ENCODE peak calls at places on chromosomes 4 and X, in five cellular contexts. O is CD8-positive, alpha-beta memory T cell; V is EL; Z is NCI-H2171; Y is T-helper 2 cell. F is an unnamed sample.
A peak's percentile ranks its signal among the peaks of the same experiment; 100 is the strongest.

GRCh38 chr4:36288727-36289126 is 7.3 kb downstream of the DTHD1 start:
- DNase-seq in O (no peak), V (no peak), Z (no peak), Y (no peak), F (no peak)

GRCh38 chr4:77174426-77174825 is 17.4 kb downstream of the CCNG2 start:
- DNase-seq in O (no peak), V (peak; percentile 39), Z (no peak), Y (no peak), F (no peak)

GRCh38 chr4:23382880-23383279 is 507.0 kb downstream of the PPARGC1A start:
- DNase-seq in O (no peak), V (no peak), Z (no peak), Y (no peak), F (no peak)

GRCh38 chr4:3340703-3341088 is 47.9 kb downstream of the RGS12 start:
- DNase-seq in O (no peak), V (no peak), Z (no peak), Y (no peak), F (no peak)

GRCh38 chr4:27861381-27861787 is 1000.7 kb downstream of the STIM2 start:
- DNase-seq in O (no peak), V (peak; percentile 75), Z (peak; percentile 0), Y (no peak), F (peak; percentile 22)

GRCh38 chr4:123234966-123235365 is 161.6 kb upstream of the SPRY1 start:
- DNase-seq in O (no peak), V (peak; percentile 51), Z (no peak), Y (no peak), F (no peak)

GRCh38 chr4:171846232-171846631 is 33.0 kb downstream of the GALNTL6 start:
- DNase-seq in O (no peak), V (peak; percentile 57), Z (no peak), Y (peak; percentile 14), F (no peak)

GRCh38 chr4:6148506-6149205 is 51.7 kb downstream of the JAKMIP1 start:
- DNase-seq in O (no peak), V (no peak), Z (no peak), Y (no peak), F (no peak)

GRCh38 chrX:123993326-123993725 is 31.8 kb downstream of the STAG2 start:
- DNase-seq in O (no peak), V (peak; percentile 76), Z (no peak), Y (no peak), F (peak; percentile 75)

GRCh38 chr4:2352729-2353221 is 65.7 kb downstream of the ZFYVE28 start:
- DNase-seq in O (no peak), V (no peak), Z (no peak), Y (no peak), F (no peak)

GRCh38 chrX:50471390-50471789 is 765 bp upstream of the DGKK start:
- DNase-seq in O (no peak), V (no peak), Z (no peak), Y (no peak), F (no peak)